ENCODE peak calls at places on chromosomes 7 and 10, in four cellular contexts. S is psoas muscle, I is GM19239, R is right atrium auricular region. Q is an unnamed sample.

GRCh38 chr10:116798859-116799258 is 50.4 kb upstream of the ENO4 start:
- DNase-seq in S (no peak), I (no peak), R (no peak), Q (no peak)

GRCh38 chr10:96488161-96488935 is 25.4 kb downstream of the TLL2 start:
- DNase-seq in I (no peak), R (no peak), S (no peak), Q (no peak)

GRCh38 chr10:25631471-25631870 is 302.6 kb upstream of the MYO3A start:
- DNase-seq in R (no peak), I (no peak), S (no peak), Q (no peak)

GRCh38 chr7:106813705-106814305 is 51.3 kb upstream of the PIK3CG start:
- DNase-seq in R (no peak), S (no peak), I (no peak), Q (no peak)

GRCh38 chr7:32427769-32428291 is 62.4 kb downstream of the LSM5 start:
- DNase-seq in R (no peak), S (peak), I (peak), Q (no peak)

GRCh38 chr7:135509589-135509838 is 388 bp downstream of the CNOT4 start:
- DNase-seq in R (no peak), I (no peak), S (no peak), Q (no peak)

GRCh38 chr7:66790219-66790618 is 49.7 kb downstream of the RABGEF1 start:
- DNase-seq in S (no peak), R (no peak), I (no peak), Q (no peak)

GRCh38 chr7:150829426-150829825 is 22.9 kb upstream of the AOC1 start:
- DNase-seq in I (no peak), S (no peak), R (no peak), Q (no peak)

Q was measured in ascending aorta.